ENCODE peak calls at places on chromosomes 2 and 18, in six cellular contexts. L is HCT116, O is astrocyte of the cerebellum, D is adrenal gland, W is upper lobe of right lung, Q is GM10248. B is an unnamed sample.

GRCh38 chr2:169743549-169743948 is 9.9 kb downstream of the KLHL23 start:
- DNase-seq in O (no peak), Q (no peak), D (no peak), L (no peak), W (no peak), B (no peak)

GRCh38 chr2:112541315-112542122 is 746 bp upstream of the POLR1B start:
- DNase-seq in O (peak), L (no peak), W (peak), Q (peak), D (peak), B (peak)

GRCh38 chr2:239932881-239933735 is 92.0 kb downstream of the NDUFA10 start:
- DNase-seq in L (no peak), W (peak), D (peak), O (no peak), Q (no peak), B (peak)

GRCh38 chr2:179037807-179038206 is 12.1 kb downstream of the CCDC141 start:
- DNase-seq in L (no peak), Q (no peak), W (no peak), D (no peak), O (no peak), B (no peak)

GRCh38 chr18:63342206-63342605 is 22.6 kb upstream of the BCL2 start:
- DNase-seq in Q (peak), O (no peak), W (no peak), L (no peak), D (no peak), B (peak)

GRCh38 chr2:112156152-112156986 is 18.2 kb downstream of the FBLN7 start:
- DNase-seq in O (peak), W (peak), L (no peak), D (peak), Q (no peak), B (no peak)

GRCh38 chr2:109455731-109456691 is 157.8 kb downstream of the SEPTIN10 start:
- DNase-seq in Q (no peak), L (no peak), W (peak), O (no peak), D (no peak), B (no peak)

GRCh38 chr2:49003206-49003605 is 151.1 kb downstream of the FSHR start:
- DNase-seq in W (no peak), D (no peak), O (peak), L (no peak), Q (no peak), B (no peak)

GRCh38 chr2:224086226-224086911 is 47.3 kb upstream of the SERPINE2 start:
- DNase-seq in Q (no peak), O (peak), D (no peak), L (peak), W (no peak), B (no peak)

GRCh38 chr2:241814571-241815476 is 5.8 kb downstream of the NEU4 start:
- DNase-seq in D (no peak), L (no peak), W (peak), O (no peak), Q (peak), B (no peak)

GRCh38 chr2:40004336-40004735 is 225.3 kb upstream of the THUMPD2 start:
- DNase-seq in Q (no peak), W (no peak), D (no peak), L (no peak), O (no peak), B (no peak)

GRCh38 chr18:48663931-48664847 is 125.4 kb downstream of the CTIF start:
- DNase-seq in O (no peak), W (peak), L (no peak), D (peak), Q (peak), B (peak)
- TF ChIP-seq CTCF in O (peak), W (peak), L (peak), D (peak), Q (peak), B (peak)

GRCh38 chr2:237178396-237178795 is 92.7 kb downstream of the COPS8 start:
- DNase-seq in W (no peak), L (no peak), O (no peak), Q (no peak), D (no peak), B (no peak)

GRCh38 chr2:237177052-237177451 is 91.4 kb downstream of the COPS8 start:
- DNase-seq in L (no peak), O (no peak), W (no peak), D (no peak), Q (no peak), B (no peak)

GRCh38 chr2:237179161-237179560 is 93.5 kb downstream of the COPS8 start:
- DNase-seq in D (no peak), O (no peak), W (no peak), L (no peak), Q (no peak), B (no peak)

GRCh38 chr2:237180225-237180624 is 94.5 kb downstream of the COPS8 start:
- DNase-seq in W (no peak), Q (no peak), L (no peak), O (no peak), D (no peak), B (no peak)

GRCh38 chr2:237177986-237178385 is 92.3 kb downstream of the COPS8 start:
- DNase-seq in Q (no peak), L (no peak), D (no peak), W (no peak), O (no peak), B (no peak)
- TF ChIP-seq CTCF in Q (no peak), L (no peak), D (no peak), W (no peak), O (no peak), B (no peak)

GRCh38 chr2:69298261-69298660 is 88.8 kb downstream of the GFPT1 start:
- DNase-seq in O (peak), Q (no peak), L (no peak), W (no peak), D (peak), B (no peak)
- TF ChIP-seq CTCF in O (no peak), Q (no peak), L (no peak), W (no peak), D (no peak), B (no peak)

DNA sequence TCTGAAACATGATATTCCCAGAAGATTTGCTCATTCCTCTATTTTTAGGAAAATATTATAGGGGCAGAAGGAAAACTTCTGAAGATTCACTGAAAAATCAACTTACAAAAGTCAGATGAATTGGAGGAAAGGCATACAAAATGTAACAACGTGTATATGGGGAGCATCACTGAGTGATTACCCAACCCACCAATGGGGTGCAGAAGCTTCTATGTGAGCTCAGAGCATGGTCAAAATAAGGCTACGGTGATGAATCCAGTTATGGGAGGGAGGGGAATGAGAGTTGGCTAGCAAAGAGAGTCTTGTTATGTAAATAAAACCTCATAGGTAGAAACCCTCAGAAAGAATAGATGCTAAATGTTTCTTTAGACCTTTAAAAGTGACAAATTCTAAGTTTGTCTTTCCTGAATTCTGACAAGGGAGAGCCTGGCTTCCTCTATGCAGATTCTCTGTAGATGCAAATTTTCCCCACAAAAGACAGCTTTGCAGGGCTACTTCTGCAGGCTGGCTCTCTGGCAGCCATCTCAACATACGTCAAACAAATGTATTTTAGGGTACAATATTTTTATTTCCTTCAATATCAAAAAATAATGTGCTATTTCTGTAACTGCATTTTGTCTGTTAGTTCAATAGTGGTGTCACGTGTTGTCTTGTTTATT is 171.4 kb upstream of the NDUFV2 start:
- DNase-seq in L (no peak), W (no peak), Q (no peak), O (no peak), D (no peak), B (no peak)
- TF ChIP-seq CTCF in L (no peak), W (no peak), Q (no peak), O (no peak), D (no peak), B (no peak)

GRCh38 chr2:185279999-185280398 is 458.6 kb upstream of the FSIP2 start:
- DNase-seq in Q (no peak), L (no peak), O (peak), D (no peak), W (no peak), B (no peak)
- TF ChIP-seq CTCF in Q (peak), L (peak), O (peak), D (peak), W (peak), B (peak)

GRCh38 chr2:31434911-31435310 is 20.4 kb upstream of the XDH start:
- DNase-seq in L (no peak), Q (no peak), W (no peak), O (no peak), D (no peak), B (no peak)
- TF ChIP-seq CTCF in L (peak), Q (no peak), W (no peak), O (no peak), D (no peak), B (no peak)

DNA sequence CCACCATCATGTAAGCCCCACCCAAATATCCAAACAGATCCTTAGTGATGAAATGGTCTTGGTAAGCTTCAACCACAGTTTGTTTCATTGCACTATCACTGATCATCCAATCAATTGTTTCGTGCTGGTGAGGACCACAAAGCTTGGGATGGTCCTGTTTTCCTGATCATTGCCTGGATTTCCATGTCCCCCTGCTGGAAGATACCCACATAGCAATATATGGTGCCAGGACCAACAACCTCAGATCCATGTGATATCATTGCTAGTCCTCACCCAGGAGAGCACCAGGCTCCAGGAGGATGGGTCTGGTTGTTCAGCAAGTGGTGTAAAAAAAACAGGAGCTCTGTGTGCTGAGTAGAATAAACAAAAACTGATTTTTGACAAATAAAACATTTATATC is 206.5 kb upstream of the SH3BP4 start:
- DNase-seq in D (no peak), O (no peak), W (no peak), L (no peak), Q (no peak), B (no peak)
- TF ChIP-seq CTCF in D (no peak), O (no peak), W (peak), L (peak), Q (no peak), B (peak)

GRCh38 chr18:73136134-73136533 is 268.3 kb upstream of the NETO1 start:
- DNase-seq in D (no peak), O (no peak), L (no peak), W (no peak), Q (peak), B (no peak)
- TF ChIP-seq CTCF in D (no peak), O (peak), L (no peak), W (no peak), Q (peak), B (no peak)

DNA sequence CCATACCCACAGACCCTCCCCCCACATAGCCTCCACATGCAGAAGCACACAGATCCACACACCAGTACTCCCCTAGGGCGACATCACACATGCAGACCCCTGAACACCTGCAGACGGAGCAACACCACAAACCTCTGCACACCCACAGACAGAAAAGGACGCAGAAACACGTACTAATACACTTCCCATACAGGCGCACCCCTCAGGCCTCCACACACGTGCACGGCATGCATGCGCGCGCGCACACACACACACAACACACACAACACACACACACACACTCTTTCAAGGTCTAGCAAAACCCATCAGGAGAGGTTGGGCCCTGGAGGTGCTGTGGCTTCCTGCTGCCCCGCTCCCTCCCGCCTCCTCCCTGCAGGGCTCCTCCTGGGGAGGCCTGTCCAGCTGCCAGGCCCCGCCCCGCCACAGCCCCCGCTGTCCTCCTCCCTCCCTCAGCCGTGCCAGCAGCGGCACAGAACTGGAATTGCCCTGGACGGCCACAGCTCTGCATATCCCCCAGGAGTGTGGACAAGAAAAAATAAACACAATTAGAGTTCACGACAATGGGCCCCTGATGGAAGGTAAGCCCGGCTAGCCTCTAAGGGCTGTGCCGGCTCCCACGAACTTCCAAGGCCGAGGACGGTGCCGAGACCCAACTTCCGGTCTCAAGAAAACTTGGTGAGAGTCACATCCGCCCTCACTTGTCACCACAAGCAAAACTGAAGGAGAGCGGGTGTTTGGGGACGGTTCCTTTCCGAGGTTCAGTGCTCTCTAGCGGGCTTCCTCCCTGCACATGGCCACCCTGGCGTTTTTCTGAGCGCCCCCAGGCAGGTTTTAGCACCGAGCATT is 6.8 kb downstream of the ZFP36L2 start:
- DNase-seq in D (peak), O (no peak), L (peak), W (peak), Q (peak), B (no peak)
- TF ChIP-seq CTCF in D (no peak), O (no peak), L (no peak), W (no peak), Q (no peak), B (no peak)

GRCh38 chr18:12046046-12046750 is 47.4 kb upstream of the ANKRD62 start:
- DNase-seq in L (no peak), O (no peak), Q (no peak), W (no peak), D (no peak), B (no peak)

GRCh38 chr18:12048827-12049175 is 44.8 kb upstream of the ANKRD62 start:
- DNase-seq in O (peak), D (no peak), L (no peak), W (no peak), Q (no peak), B (no peak)

GRCh38 chr18:12048010-12048826 is 45.4 kb upstream of the ANKRD62 start:
- DNase-seq in W (no peak), O (no peak), D (no peak), Q (no peak), L (no peak), B (no peak)

GRCh38 chr18:12044591-12044990 is 49.1 kb upstream of the ANKRD62 start:
- DNase-seq in Q (no peak), O (peak), W (no peak), D (no peak), L (no peak), B (no peak)

GRCh38 chr18:12046751-12047335 is 46.8 kb upstream of the ANKRD62 start:
- DNase-seq in O (no peak), L (no peak), Q (no peak), W (no peak), D (no peak), B (no peak)
- TF ChIP-seq CTCF in O (no peak), L (peak), Q (no peak), W (no peak), D (no peak), B (no peak)

B was measured in glutamatergic neuron.